ENCODE peak calls at places on chromosomes 12 and 14, in eight cellular contexts. X is retinal pigment epithelial cell; C is stimulated activated CD8-positive, alpha-beta memory T cell treated with anti-CD3 and anti-CD28 coated beads, Interleukin-15, amount 100 ng/mL, for 24 hours; H is HFF-Myc; S is HepG2; P is naive thymus-derived CD4-positive, alpha-beta T cell; T is AG08396; J is NCI-H524. G is an unnamed sample.

GRCh38 chr12:78035913-78036658 is 205.4 kb downstream of the NAV3 start:
- DNase-seq in X (no peak), C (no peak), H (no peak), S (no peak), P (no peak), T (peak), J (no peak), G (no peak)

GRCh38 chr14:30988509-30988908 is 36.9 kb upstream of the AP4S1 start:
- DNase-seq in X (no peak), C (no peak), H (no peak), S (peak), P (no peak), T (peak), J (no peak), G (no peak)

GRCh38 chr12:47817272-47818006 is 2.3 kb downstream of the HDAC7 start:
- DNase-seq in X (no peak), C (no peak), H (no peak), S (peak), P (no peak), T (no peak), J (no peak), G (no peak)

GRCh38 chr14:31578266-31578665 is 17.1 kb downstream of the NUBPL start:
- DNase-seq in X (peak), C (no peak), H (no peak), S (no peak), P (no peak), T (no peak), J (no peak), G (no peak)

GRCh38 chr14:61837336-61838229 is 75.4 kb downstream of the SNAPC1 start:
- DNase-seq in X (peak), C (peak), H (peak), S (peak), P (peak), T (peak), J (peak), G (peak)

GRCh38 chr12:81330480-81330879 is 252.6 kb downstream of the ACSS3 start:
- DNase-seq in X (no peak), C (no peak), H (no peak), S (no peak), P (no peak), T (no peak), J (no peak), G (no peak)

GRCh38 chr14:54894995-54895394 is 7.6 kb downstream of the GCH1 start:
- DNase-seq in X (no peak), C (no peak), H (no peak), S (no peak), P (no peak), T (no peak), J (no peak), G (no peak)

GRCh38 chr14:103070971-103071542 is 13.0 kb upstream of the LBHD2 start:
- DNase-seq in X (no peak), C (no peak), H (no peak), S (no peak), P (no peak), T (no peak), J (no peak), G (no peak)

GRCh38 chr12:67501362-67501761 is 147.2 kb upstream of the DYRK2 start:
- DNase-seq in X (no peak), C (no peak), H (no peak), S (no peak), P (no peak), T (no peak), J (no peak), G (no peak)

GRCh38 chr12:82176016-82176415 is 182.2 kb downstream of the CCDC59 start:
- DNase-seq in X (peak), C (no peak), H (no peak), S (no peak), P (no peak), T (no peak), J (no peak), G (no peak)